ENCODE peak calls at places on chromosomes 4 and X, in ten cellular contexts. One of them, this sample, is unnamed.

GRCh38 chrX:103688949-103689348 is 2.5 kb upstream of the MORF4L2 start:
- DNase-seq in HL-60: no peak
- DNase-seq in foreskin keratinocyte: peak
- DNase-seq in A549: peak
- DNase-seq in stomach: no peak
- DNase-seq in posterior cingulate gyrus: no peak
- DNase-seq in amygdala: peak
- DNase-seq in cardiac muscle cell: peak
- DNase-seq in bronchial epithelial cell: peak
- DNase-seq in Peyer's patch: no peak
- DNase-seq in this sample: no peak

GRCh38 chrX:9897761-9898161 is 69.4 kb upstream of the CLDN34 start:
- DNase-seq in posterior cingulate gyrus: no peak
- DNase-seq in Peyer's patch: no peak
- DNase-seq in cardiac muscle cell: peak
- DNase-seq in amygdala: no peak
- DNase-seq in HL-60: no peak
- DNase-seq in stomach: peak
- DNase-seq in bronchial epithelial cell: no peak
- DNase-seq in foreskin keratinocyte: no peak
- DNase-seq in A549: no peak
- DNase-seq in this sample: no peak

GRCh38 chrX:136619889-136620505 is 28.0 kb upstream of the CD40LG start:
- DNase-seq in amygdala: no peak
- DNase-seq in bronchial epithelial cell: no peak
- DNase-seq in stomach: no peak
- DNase-seq in cardiac muscle cell: no peak
- DNase-seq in posterior cingulate gyrus: no peak
- DNase-seq in Peyer's patch: no peak
- DNase-seq in A549: no peak
- DNase-seq in HL-60: no peak
- DNase-seq in foreskin keratinocyte: no peak
- DNase-seq in this sample: no peak

GRCh38 chrX:110512341-110512740 is 153.7 kb downstream of the RTL9 start:
- DNase-seq in bronchial epithelial cell: no peak
- DNase-seq in Peyer's patch: no peak
- DNase-seq in A549: no peak
- DNase-seq in cardiac muscle cell: no peak
- DNase-seq in posterior cingulate gyrus: no peak
- DNase-seq in amygdala: no peak
- DNase-seq in stomach: no peak
- DNase-seq in HL-60: no peak
- DNase-seq in foreskin keratinocyte: no peak
- DNase-seq in this sample: no peak

GRCh38 chr4:46404961-46405360 is 15.0 kb upstream of the GABRA2 start:
- DNase-seq in posterior cingulate gyrus: no peak
- DNase-seq in foreskin keratinocyte: no peak
- DNase-seq in bronchial epithelial cell: peak
- DNase-seq in cardiac muscle cell: peak
- DNase-seq in HL-60: no peak
- DNase-seq in amygdala: no peak
- DNase-seq in stomach: no peak
- DNase-seq in A549: no peak
- DNase-seq in Peyer's patch: peak
- DNase-seq in this sample: no peak

GRCh38 chrX:97563531-97564133 is 679.9 kb downstream of the RPA4 start:
- DNase-seq in HL-60: no peak
- DNase-seq in posterior cingulate gyrus: no peak
- DNase-seq in cardiac muscle cell: peak
- DNase-seq in foreskin keratinocyte: peak
- DNase-seq in Peyer's patch: no peak
- DNase-seq in amygdala: peak
- DNase-seq in A549: no peak
- DNase-seq in stomach: peak
- DNase-seq in bronchial epithelial cell: peak
- DNase-seq in this sample: no peak

GRCh38 chr4:78553526-78554060 is 2.0 kb downstream of the ANXA3 start:
- DNase-seq in cardiac muscle cell: peak
- DNase-seq in posterior cingulate gyrus: no peak
- DNase-seq in Peyer's patch: no peak
- DNase-seq in stomach: no peak
- DNase-seq in HL-60: no peak
- DNase-seq in bronchial epithelial cell: no peak
- DNase-seq in foreskin keratinocyte: no peak
- DNase-seq in amygdala: no peak
- DNase-seq in A549: no peak
- DNase-seq in this sample: no peak

GRCh38 chr4:153142700-153143438 is 61.4 kb upstream of the TRIM2 start:
- DNase-seq in A549: peak
- DNase-seq in Peyer's patch: peak
- DNase-seq in stomach: peak
- DNase-seq in foreskin keratinocyte: peak
- DNase-seq in amygdala: peak
- DNase-seq in cardiac muscle cell: peak
- DNase-seq in posterior cingulate gyrus: peak
- DNase-seq in HL-60: no peak
- DNase-seq in bronchial epithelial cell: peak
- DNase-seq in this sample: peak

GRCh38 chr4:145694929-145695328 is 15.0 kb downstream of the C4orf51 start:
- DNase-seq in posterior cingulate gyrus: no peak
- DNase-seq in bronchial epithelial cell: no peak
- DNase-seq in amygdala: no peak
- DNase-seq in Peyer's patch: no peak
- DNase-seq in A549: no peak
- DNase-seq in stomach: no peak
- DNase-seq in cardiac muscle cell: no peak
- DNase-seq in HL-60: no peak
- DNase-seq in foreskin keratinocyte: no peak
- DNase-seq in this sample: no peak

GRCh38 chr4:42066402-42066801 is 76.1 kb downstream of the SLC30A9 start:
- DNase-seq in cardiac muscle cell: no peak
- DNase-seq in HL-60: no peak
- DNase-seq in posterior cingulate gyrus: no peak
- DNase-seq in stomach: no peak
- DNase-seq in bronchial epithelial cell: no peak
- DNase-seq in amygdala: no peak
- DNase-seq in Peyer's patch: no peak
- DNase-seq in A549: no peak
- DNase-seq in foreskin keratinocyte: no peak
- DNase-seq in this sample: no peak

GRCh38 chrX:8815460-8816065 is 14.4 kb upstream of the FAM9A start:
- DNase-seq in Peyer's patch: no peak
- DNase-seq in foreskin keratinocyte: peak
- DNase-seq in cardiac muscle cell: peak
- DNase-seq in amygdala: no peak
- DNase-seq in bronchial epithelial cell: peak
- DNase-seq in stomach: no peak
- DNase-seq in HL-60: peak
- DNase-seq in A549: peak
- DNase-seq in posterior cingulate gyrus: no peak
- DNase-seq in this sample: no peak

GRCh38 chr4:31194823-31195222 is 474.7 kb downstream of the PCDH7 start:
- DNase-seq in amygdala: no peak
- DNase-seq in foreskin keratinocyte: no peak
- DNase-seq in posterior cingulate gyrus: no peak
- DNase-seq in stomach: no peak
- DNase-seq in HL-60: no peak
- DNase-seq in A549: no peak
- DNase-seq in cardiac muscle cell: no peak
- DNase-seq in Peyer's patch: no peak
- DNase-seq in bronchial epithelial cell: peak
- DNase-seq in this sample: no peak

GRCh38 chrX:47687249-47687648 is 28.3 kb upstream of the UXT start:
- DNase-seq in stomach: no peak
- DNase-seq in posterior cingulate gyrus: no peak
- DNase-seq in HL-60: no peak
- DNase-seq in Peyer's patch: no peak
- DNase-seq in A549: no peak
- DNase-seq in cardiac muscle cell: no peak
- DNase-seq in amygdala: no peak
- DNase-seq in foreskin keratinocyte: no peak
- DNase-seq in bronchial epithelial cell: peak
- DNase-seq in this sample: no peak

GRCh38 chr4:169956441-169956840 is 69.8 kb downstream of the MFAP3L start:
- DNase-seq in posterior cingulate gyrus: no peak
- DNase-seq in Peyer's patch: no peak
- DNase-seq in cardiac muscle cell: no peak
- DNase-seq in bronchial epithelial cell: no peak
- DNase-seq in A549: no peak
- DNase-seq in foreskin keratinocyte: peak
- DNase-seq in stomach: no peak
- DNase-seq in HL-60: no peak
- DNase-seq in amygdala: no peak
- DNase-seq in this sample: no peak

GRCh38 chr4:13701937-13702446 is 74.5 kb upstream of the BOD1L1 start:
- DNase-seq in cardiac muscle cell: peak
- DNase-seq in posterior cingulate gyrus: no peak
- DNase-seq in amygdala: no peak
- DNase-seq in foreskin keratinocyte: peak
- DNase-seq in bronchial epithelial cell: peak
- DNase-seq in A549: peak
- DNase-seq in Peyer's patch: no peak
- DNase-seq in HL-60: no peak
- DNase-seq in stomach: no peak
- DNase-seq in this sample: no peak

GRCh38 chr4:75158451-75158850 is 225.5 kb downstream of the PARM1 start:
- DNase-seq in amygdala: no peak
- DNase-seq in bronchial epithelial cell: no peak
- DNase-seq in HL-60: no peak
- DNase-seq in A549: no peak
- DNase-seq in Peyer's patch: no peak
- DNase-seq in cardiac muscle cell: no peak
- DNase-seq in stomach: no peak
- DNase-seq in posterior cingulate gyrus: no peak
- DNase-seq in foreskin keratinocyte: no peak
- DNase-seq in this sample: no peak

GRCh38 chr4:168832746-168833575 is 177.1 kb downstream of the CBR4 start:
- DNase-seq in HL-60: no peak
- DNase-seq in stomach: peak
- DNase-seq in Peyer's patch: peak
- DNase-seq in A549: peak
- DNase-seq in foreskin keratinocyte: peak
- DNase-seq in amygdala: peak
- DNase-seq in cardiac muscle cell: no peak
- DNase-seq in bronchial epithelial cell: peak
- DNase-seq in posterior cingulate gyrus: peak
- DNase-seq in this sample: peak

GRCh38 chrX:142251665-142252064 is 46.6 kb upstream of the MAGEC2 start:
- DNase-seq in HL-60: no peak
- DNase-seq in foreskin keratinocyte: no peak
- DNase-seq in cardiac muscle cell: no peak
- DNase-seq in Peyer's patch: no peak
- DNase-seq in A549: no peak
- DNase-seq in posterior cingulate gyrus: no peak
- DNase-seq in amygdala: no peak
- DNase-seq in bronchial epithelial cell: peak
- DNase-seq in stomach: no peak
- DNase-seq in this sample: no peak

GRCh38 chrX:11117751-11118150 is 6.6 kb downstream of the HCCS start:
- DNase-seq in amygdala: no peak
- DNase-seq in foreskin keratinocyte: no peak
- DNase-seq in bronchial epithelial cell: no peak
- DNase-seq in HL-60: no peak
- DNase-seq in Peyer's patch: no peak
- DNase-seq in posterior cingulate gyrus: no peak
- DNase-seq in A549: no peak
- DNase-seq in cardiac muscle cell: no peak
- DNase-seq in stomach: no peak
- DNase-seq in this sample: no peak

GRCh38 chrX:153769865-153770605 is 6.0 kb downstream of the PLXNB3 start:
- DNase-seq in Peyer's patch: no peak
- DNase-seq in foreskin keratinocyte: no peak
- DNase-seq in HL-60: no peak
- DNase-seq in A549: no peak
- DNase-seq in posterior cingulate gyrus: no peak
- DNase-seq in cardiac muscle cell: no peak
- DNase-seq in stomach: no peak
- DNase-seq in bronchial epithelial cell: no peak
- DNase-seq in amygdala: no peak
- DNase-seq in this sample: no peak

GRCh38 chr4:109548655-109549054 is 11.4 kb upstream of the MCUB start:
- DNase-seq in bronchial epithelial cell: peak
- DNase-seq in foreskin keratinocyte: peak
- DNase-seq in A549: no peak
- DNase-seq in Peyer's patch: no peak
- DNase-seq in posterior cingulate gyrus: no peak
- DNase-seq in HL-60: peak
- DNase-seq in cardiac muscle cell: peak
- DNase-seq in stomach: no peak
- DNase-seq in amygdala: no peak
- DNase-seq in this sample: no peak

GRCh38 chrX:147850875-147851274 is 60.8 kb upstream of the FMR1 start:
- DNase-seq in bronchial epithelial cell: no peak
- DNase-seq in stomach: no peak
- DNase-seq in posterior cingulate gyrus: no peak
- DNase-seq in A549: no peak
- DNase-seq in foreskin keratinocyte: no peak
- DNase-seq in Peyer's patch: no peak
- DNase-seq in cardiac muscle cell: no peak
- DNase-seq in HL-60: no peak
- DNase-seq in amygdala: no peak
- DNase-seq in this sample: no peak

GRCh38 chr4:38663021-38663800 is 788 bp upstream of the KLF3 start:
- DNase-seq in cardiac muscle cell: peak
- DNase-seq in posterior cingulate gyrus: no peak
- DNase-seq in HL-60: no peak
- DNase-seq in bronchial epithelial cell: peak
- DNase-seq in stomach: peak
- DNase-seq in amygdala: no peak
- DNase-seq in A549: peak
- DNase-seq in foreskin keratinocyte: no peak
- DNase-seq in Peyer's patch: no peak
- DNase-seq in this sample: no peak

GRCh38 chr4:81756973-81757372 is 285.3 kb upstream of the RASGEF1B start:
- DNase-seq in amygdala: no peak
- DNase-seq in HL-60: no peak
- DNase-seq in stomach: no peak
- DNase-seq in Peyer's patch: no peak
- DNase-seq in foreskin keratinocyte: no peak
- DNase-seq in posterior cingulate gyrus: no peak
- DNase-seq in cardiac muscle cell: no peak
- DNase-seq in bronchial epithelial cell: no peak
- DNase-seq in A549: no peak
- DNase-seq in this sample: no peak

GRCh38 chr4:169366821-169367220 is 96.1 kb upstream of the SH3RF1 start:
- DNase-seq in amygdala: no peak
- DNase-seq in posterior cingulate gyrus: no peak
- DNase-seq in cardiac muscle cell: no peak
- DNase-seq in stomach: no peak
- DNase-seq in bronchial epithelial cell: no peak
- DNase-seq in HL-60: no peak
- DNase-seq in A549: no peak
- DNase-seq in Peyer's patch: no peak
- DNase-seq in foreskin keratinocyte: no peak
- DNase-seq in this sample: no peak

GRCh38 chr4:176359590-176359989 is 39.8 kb downstream of the SPCS3 start:
- DNase-seq in HL-60: no peak
- DNase-seq in foreskin keratinocyte: no peak
- DNase-seq in cardiac muscle cell: no peak
- DNase-seq in Peyer's patch: no peak
- DNase-seq in bronchial epithelial cell: no peak
- DNase-seq in A549: no peak
- DNase-seq in amygdala: no peak
- DNase-seq in stomach: no peak
- DNase-seq in posterior cingulate gyrus: no peak
- DNase-seq in this sample: no peak

GRCh38 chr4:33060873-33061542 is 2340.8 kb downstream of the PCDH7 start:
- DNase-seq in HL-60: no peak
- DNase-seq in cardiac muscle cell: peak
- DNase-seq in A549: peak
- DNase-seq in amygdala: peak
- DNase-seq in bronchial epithelial cell: peak
- DNase-seq in foreskin keratinocyte: peak
- DNase-seq in posterior cingulate gyrus: no peak
- DNase-seq in stomach: no peak
- DNase-seq in Peyer's patch: peak
- DNase-seq in this sample: no peak

GRCh38 chr4:57132746-57133142 is 22.6 kb upstream of the IGFBP7 start:
- DNase-seq in stomach: no peak
- DNase-seq in A549: no peak
- DNase-seq in posterior cingulate gyrus: no peak
- DNase-seq in HL-60: no peak
- DNase-seq in cardiac muscle cell: no peak
- DNase-seq in foreskin keratinocyte: peak
- DNase-seq in Peyer's patch: no peak
- DNase-seq in bronchial epithelial cell: no peak
- DNase-seq in amygdala: no peak
- DNase-seq in this sample: no peak